ENCODE peak calls at places on chromosomes 13 and 19, in seven cellular contexts. One of them, this sample, is unnamed.
A peak's percentile ranks its signal among the peaks of the same experiment; 100 is the strongest.

GRCh38 chr13:36819811-36820140 is 754 bp downstream of the RFXAP start:
- DNase-seq in HuH-7: peak; percentile 3
- DNase-seq in left lung: no peak
- DNase-seq in fibroblast of villous mesenchyme: peak; percentile 35
- DNase-seq in GM03348: peak; percentile 30
- DNase-seq in fibroblast of the aortic adventitia: peak; percentile 28
- DNase-seq in fibroblast of the conjunctiva: no peak
- DNase-seq in this sample: peak; percentile 21

GRCh38 chr13:91722267-91722884 is 324.0 kb downstream of the GPC5 start:
- DNase-seq in HuH-7: no peak
- DNase-seq in left lung: no peak
- DNase-seq in fibroblast of villous mesenchyme: peak; percentile 11
- DNase-seq in GM03348: peak; percentile 29
- DNase-seq in fibroblast of the aortic adventitia: peak; percentile 32
- DNase-seq in fibroblast of the conjunctiva: peak; percentile 3
- DNase-seq in this sample: peak; percentile 3

GRCh38 chr13:109734002-109734785 is 52.2 kb downstream of the IRS2 start:
- DNase-seq in HuH-7: no peak
- DNase-seq in left lung: peak; percentile 68
- DNase-seq in fibroblast of villous mesenchyme: no peak
- DNase-seq in GM03348: no peak
- DNase-seq in fibroblast of the aortic adventitia: no peak
- DNase-seq in fibroblast of the conjunctiva: no peak
- DNase-seq in this sample: no peak

GRCh38 chr19:46133101-46133627 is 8.7 kb upstream of the IGFL3 start:
- DNase-seq in HuH-7: no peak
- DNase-seq in left lung: no peak
- DNase-seq in fibroblast of villous mesenchyme: peak; percentile 72
- DNase-seq in GM03348: peak; percentile 60
- DNase-seq in fibroblast of the aortic adventitia: peak; percentile 92
- DNase-seq in fibroblast of the conjunctiva: peak; percentile 87
- DNase-seq in this sample: peak; percentile 6

GRCh38 chr19:41861846-41862245 is 1.8 kb downstream of the RPS19 start:
- DNase-seq in HuH-7: no peak
- DNase-seq in left lung: no peak
- DNase-seq in fibroblast of villous mesenchyme: no peak
- DNase-seq in GM03348: no peak
- DNase-seq in fibroblast of the aortic adventitia: no peak
- DNase-seq in fibroblast of the conjunctiva: no peak
- DNase-seq in this sample: no peak

GRCh38 chr13:36875431-36875830 is 44.6 kb downstream of the SMAD9 start:
- DNase-seq in HuH-7: no peak
- DNase-seq in left lung: no peak
- DNase-seq in fibroblast of villous mesenchyme: no peak
- DNase-seq in GM03348: no peak
- DNase-seq in fibroblast of the aortic adventitia: no peak
- DNase-seq in fibroblast of the conjunctiva: no peak
- DNase-seq in this sample: no peak

GRCh38 chr13:28597641-28598040 is 61.3 kb upstream of the POMP start:
- DNase-seq in HuH-7: no peak
- DNase-seq in left lung: no peak
- DNase-seq in fibroblast of villous mesenchyme: peak; percentile 87
- DNase-seq in GM03348: no peak
- DNase-seq in fibroblast of the aortic adventitia: peak; percentile 10
- DNase-seq in fibroblast of the conjunctiva: peak; percentile 67
- DNase-seq in this sample: peak; percentile 21

GRCh38 chr13:98450495-98451167 is 126.3 kb downstream of the STK24 start:
- DNase-seq in HuH-7: no peak
- DNase-seq in left lung: no peak
- DNase-seq in fibroblast of villous mesenchyme: no peak
- DNase-seq in GM03348: no peak
- DNase-seq in fibroblast of the aortic adventitia: no peak
- DNase-seq in fibroblast of the conjunctiva: no peak
- DNase-seq in this sample: no peak

GRCh38 chr19:35143231-35143715 is at the start of gene FXYD7:
- DNase-seq in HuH-7: no peak
- DNase-seq in left lung: no peak
- DNase-seq in fibroblast of villous mesenchyme: no peak
- DNase-seq in GM03348: no peak
- DNase-seq in fibroblast of the aortic adventitia: no peak
- DNase-seq in fibroblast of the conjunctiva: no peak
- DNase-seq in this sample: no peak

GRCh38 chr19:11160119-11160768 is 4.7 kb upstream of the SPC24 start:
- DNase-seq in HuH-7: no peak
- DNase-seq in left lung: no peak
- DNase-seq in fibroblast of villous mesenchyme: peak; percentile 87
- DNase-seq in GM03348: no peak
- DNase-seq in fibroblast of the aortic adventitia: peak; percentile 92
- DNase-seq in fibroblast of the conjunctiva: no peak
- DNase-seq in this sample: peak; percentile 63

GRCh38 chr13:100090861-100091260 is 2.0 kb downstream of the PCCA start:
- DNase-seq in HuH-7: no peak
- DNase-seq in left lung: no peak
- DNase-seq in fibroblast of villous mesenchyme: no peak
- DNase-seq in GM03348: no peak
- DNase-seq in fibroblast of the aortic adventitia: no peak
- DNase-seq in fibroblast of the conjunctiva: no peak
- DNase-seq in this sample: no peak

GRCh38 chr13:78309497-78310180 is 293.7 kb downstream of the POU4F1 start:
- DNase-seq in HuH-7: no peak
- DNase-seq in left lung: no peak
- DNase-seq in fibroblast of villous mesenchyme: no peak
- DNase-seq in GM03348: no peak
- DNase-seq in fibroblast of the aortic adventitia: no peak
- DNase-seq in fibroblast of the conjunctiva: no peak
- DNase-seq in this sample: no peak

GRCh38 chr19:8569066-8569761 is 8.0 kb downstream of the MYO1F start:
- DNase-seq in HuH-7: no peak
- DNase-seq in left lung: no peak
- DNase-seq in fibroblast of villous mesenchyme: peak; percentile 96
- DNase-seq in GM03348: peak; percentile 93
- DNase-seq in fibroblast of the aortic adventitia: peak; percentile 75
- DNase-seq in fibroblast of the conjunctiva: peak; percentile 64
- DNase-seq in this sample: peak; percentile 93

GRCh38 chr19:55152017-55152416 is 3.0 kb upstream of the TNNT1 start:
- DNase-seq in HuH-7: no peak
- DNase-seq in left lung: no peak
- DNase-seq in fibroblast of villous mesenchyme: no peak
- DNase-seq in GM03348: no peak
- DNase-seq in fibroblast of the aortic adventitia: no peak
- DNase-seq in fibroblast of the conjunctiva: no peak
- DNase-seq in this sample: no peak

GRCh38 chr19:14004619-14005380 is 1.3 kb downstream of the RFX1 start:
- DNase-seq in HuH-7: no peak
- DNase-seq in left lung: peak; percentile 85
- DNase-seq in fibroblast of villous mesenchyme: peak; percentile 21
- DNase-seq in GM03348: peak; percentile 22
- DNase-seq in fibroblast of the aortic adventitia: peak; percentile 29
- DNase-seq in fibroblast of the conjunctiva: no peak
- DNase-seq in this sample: no peak

GRCh38 chr13:102309110-102309509 is 92.7 kb downstream of the FGF14 start:
- DNase-seq in HuH-7: no peak
- DNase-seq in left lung: peak; percentile 16
- DNase-seq in fibroblast of villous mesenchyme: no peak
- DNase-seq in GM03348: no peak
- DNase-seq in fibroblast of the aortic adventitia: no peak
- DNase-seq in fibroblast of the conjunctiva: no peak
- DNase-seq in this sample: no peak

GRCh38 chr13:73767747-73768315 is 366.4 kb downstream of the KLF12 start:
- DNase-seq in HuH-7: peak; percentile 23
- DNase-seq in left lung: no peak
- DNase-seq in fibroblast of villous mesenchyme: no peak
- DNase-seq in GM03348: no peak
- DNase-seq in fibroblast of the aortic adventitia: no peak
- DNase-seq in fibroblast of the conjunctiva: no peak
- DNase-seq in this sample: peak; percentile 11

GRCh38 chr13:105316731-105317130 is 1218.7 kb downstream of the EFNB2 start:
- DNase-seq in HuH-7: no peak
- DNase-seq in left lung: no peak
- DNase-seq in fibroblast of villous mesenchyme: no peak
- DNase-seq in GM03348: no peak
- DNase-seq in fibroblast of the aortic adventitia: no peak
- DNase-seq in fibroblast of the conjunctiva: no peak
- DNase-seq in this sample: no peak

GRCh38 chr19:407501-408440 is 1.2 kb downstream of the C2CD4C start:
- DNase-seq in HuH-7: no peak
- DNase-seq in left lung: peak; percentile 79
- DNase-seq in fibroblast of villous mesenchyme: no peak
- DNase-seq in GM03348: no peak
- DNase-seq in fibroblast of the aortic adventitia: no peak
- DNase-seq in fibroblast of the conjunctiva: no peak
- DNase-seq in this sample: no peak

GRCh38 chr13:108777421-108778420 is 148.3 kb downstream of the MYO16 start:
- DNase-seq in HuH-7: no peak
- DNase-seq in left lung: no peak
- DNase-seq in fibroblast of villous mesenchyme: no peak
- DNase-seq in GM03348: no peak
- DNase-seq in fibroblast of the aortic adventitia: peak; percentile 7
- DNase-seq in fibroblast of the conjunctiva: no peak
- DNase-seq in this sample: no peak

GRCh38 chr13:74056829-74057564 is 77.2 kb downstream of the KLF12 start:
- DNase-seq in HuH-7: no peak
- DNase-seq in left lung: no peak
- DNase-seq in fibroblast of villous mesenchyme: no peak
- DNase-seq in GM03348: peak; percentile 9
- DNase-seq in fibroblast of the aortic adventitia: peak; percentile 21
- DNase-seq in fibroblast of the conjunctiva: no peak
- DNase-seq in this sample: no peak

GRCh38 chr19:15897738-15898276 is at the start of gene CYP4F2:
- DNase-seq in HuH-7: no peak
- DNase-seq in left lung: no peak
- DNase-seq in fibroblast of villous mesenchyme: no peak
- DNase-seq in GM03348: no peak
- DNase-seq in fibroblast of the aortic adventitia: no peak
- DNase-seq in fibroblast of the conjunctiva: no peak
- DNase-seq in this sample: no peak

GRCh38 chr19:19354007-19354406 is 33.4 kb downstream of the MAU2 start:
- DNase-seq in HuH-7: no peak
- DNase-seq in left lung: no peak
- DNase-seq in fibroblast of villous mesenchyme: no peak
- DNase-seq in GM03348: no peak
- DNase-seq in fibroblast of the aortic adventitia: no peak
- DNase-seq in fibroblast of the conjunctiva: no peak
- DNase-seq in this sample: no peak

GRCh38 chr13:84139561-84140158 is 257.4 kb upstream of the SLITRK1 start:
- DNase-seq in HuH-7: no peak
- DNase-seq in left lung: no peak
- DNase-seq in fibroblast of villous mesenchyme: no peak
- DNase-seq in GM03348: no peak
- DNase-seq in fibroblast of the aortic adventitia: no peak
- DNase-seq in fibroblast of the conjunctiva: no peak
- DNase-seq in this sample: no peak

GRCh38 chr19:38933544-38933943 is 2.8 kb downstream of the MRPS12 start:
- DNase-seq in HuH-7: peak; percentile 3
- DNase-seq in left lung: no peak
- DNase-seq in fibroblast of villous mesenchyme: no peak
- DNase-seq in GM03348: no peak
- DNase-seq in fibroblast of the aortic adventitia: no peak
- DNase-seq in fibroblast of the conjunctiva: no peak
- DNase-seq in this sample: no peak

GRCh38 chr13:107457686-107458085 is 757.6 kb downstream of the LIG4 start:
- DNase-seq in HuH-7: no peak
- DNase-seq in left lung: no peak
- DNase-seq in fibroblast of villous mesenchyme: no peak
- DNase-seq in GM03348: no peak
- DNase-seq in fibroblast of the aortic adventitia: no peak
- DNase-seq in fibroblast of the conjunctiva: no peak
- DNase-seq in this sample: no peak

GRCh38 chr13:52371736-52372247 is 34.2 kb downstream of the THSD1 start:
- DNase-seq in HuH-7: peak; percentile 24
- DNase-seq in left lung: no peak
- DNase-seq in fibroblast of villous mesenchyme: peak; percentile 30
- DNase-seq in GM03348: peak; percentile 77
- DNase-seq in fibroblast of the aortic adventitia: peak; percentile 71
- DNase-seq in fibroblast of the conjunctiva: no peak
- DNase-seq in this sample: peak; percentile 51

GRCh38 chr13:73158851-73159250 is 100.0 kb downstream of the KLF5 start:
- DNase-seq in HuH-7: no peak
- DNase-seq in left lung: no peak
- DNase-seq in fibroblast of villous mesenchyme: no peak
- DNase-seq in GM03348: no peak
- DNase-seq in fibroblast of the aortic adventitia: peak; percentile 43
- DNase-seq in fibroblast of the conjunctiva: peak; percentile 17
- DNase-seq in this sample: no peak

GRCh38 chr13:76148926-76149325 is 512.8 kb downstream of the LMO7 start:
- DNase-seq in HuH-7: no peak
- DNase-seq in left lung: no peak
- DNase-seq in fibroblast of villous mesenchyme: peak; percentile 24
- DNase-seq in GM03348: peak; percentile 80
- DNase-seq in fibroblast of the aortic adventitia: peak; percentile 74
- DNase-seq in fibroblast of the conjunctiva: peak; percentile 13
- DNase-seq in this sample: no peak

GRCh38 chr13:42401376-42401775 is 129.4 kb downstream of the AKAP11 start:
- DNase-seq in HuH-7: no peak
- DNase-seq in left lung: no peak
- DNase-seq in fibroblast of villous mesenchyme: no peak
- DNase-seq in GM03348: no peak
- DNase-seq in fibroblast of the aortic adventitia: no peak
- DNase-seq in fibroblast of the conjunctiva: no peak
- DNase-seq in this sample: no peak

GRCh38 chr13:78147905-78148304 is 229.3 kb upstream of the EDNRB start:
- DNase-seq in HuH-7: no peak
- DNase-seq in left lung: no peak
- DNase-seq in fibroblast of villous mesenchyme: peak; percentile 33
- DNase-seq in GM03348: peak; percentile 62
- DNase-seq in fibroblast of the aortic adventitia: peak; percentile 87
- DNase-seq in fibroblast of the conjunctiva: no peak
- DNase-seq in this sample: peak; percentile 17

GRCh38 chr19:13207237-13208130 is 57.3 kb downstream of the IER2 start:
- DNase-seq in HuH-7: no peak
- DNase-seq in left lung: peak; percentile 87
- DNase-seq in fibroblast of villous mesenchyme: no peak
- DNase-seq in GM03348: peak; percentile 90
- DNase-seq in fibroblast of the aortic adventitia: peak; percentile 6
- DNase-seq in fibroblast of the conjunctiva: no peak
- DNase-seq in this sample: no peak

GRCh38 chr19:5913739-5914357 is at the start of gene CAPS:
- DNase-seq in HuH-7: no peak
- DNase-seq in left lung: peak; percentile 86
- DNase-seq in fibroblast of villous mesenchyme: peak; percentile 64
- DNase-seq in GM03348: peak; percentile 67
- DNase-seq in fibroblast of the aortic adventitia: peak; percentile 69
- DNase-seq in fibroblast of the conjunctiva: peak; percentile 69
- DNase-seq in this sample: peak; percentile 42

GRCh38 chr13:65656740-65657329 is 1573.3 kb downstream of the PCDH9 start:
- DNase-seq in HuH-7: no peak
- DNase-seq in left lung: no peak
- DNase-seq in fibroblast of villous mesenchyme: peak; percentile 3
- DNase-seq in GM03348: peak; percentile 14
- DNase-seq in fibroblast of the aortic adventitia: peak; percentile 57
- DNase-seq in fibroblast of the conjunctiva: peak; percentile 20
- DNase-seq in this sample: peak; percentile 1

GRCh38 chr13:41561179-41561578 is 103.8 kb downstream of the RGCC start:
- DNase-seq in HuH-7: no peak
- DNase-seq in left lung: no peak
- DNase-seq in fibroblast of villous mesenchyme: peak; percentile 41
- DNase-seq in GM03348: peak; percentile 53
- DNase-seq in fibroblast of the aortic adventitia: no peak
- DNase-seq in fibroblast of the conjunctiva: no peak
- DNase-seq in this sample: no peak

GRCh38 chr19:38849746-38850230 is at the start of gene HNRNPL:
- DNase-seq in HuH-7: peak; percentile 98
- DNase-seq in left lung: peak; percentile 98
- DNase-seq in fibroblast of villous mesenchyme: no peak
- DNase-seq in GM03348: peak; percentile 98
- DNase-seq in fibroblast of the aortic adventitia: no peak
- DNase-seq in fibroblast of the conjunctiva: no peak
- DNase-seq in this sample: peak; percentile 97

GRCh38 chr19:5172859-5173577 is 167.6 kb downstream of the PTPRS start:
- DNase-seq in HuH-7: no peak
- DNase-seq in left lung: no peak
- DNase-seq in fibroblast of villous mesenchyme: peak; percentile 87
- DNase-seq in GM03348: peak; percentile 90
- DNase-seq in fibroblast of the aortic adventitia: peak; percentile 98
- DNase-seq in fibroblast of the conjunctiva: peak; percentile 84
- DNase-seq in this sample: peak; percentile 96